ENCODE peak calls at places on chromosomes 1 and 21, in seven cellular contexts. One of them, this sample, is unnamed.

GRCh38 chr1:51666463-51666862 is 49.6 kb downstream of the OSBPL9 start:
- DNase-seq in GM23248: peak; percentile 95
- DNase-seq in HCT116: no peak
- DNase-seq in MM.1S: no peak
- DNase-seq in GM23338: no peak
- DNase-seq in neural progenitor cell: no peak
- DNase-seq in hepatocyte: no peak
- DNase-seq in this sample: no peak

GRCh38 chr1:203481186-203481585 is 5.6 kb downstream of the PRELP start:
- DNase-seq in GM23248: peak; percentile 52
- DNase-seq in HCT116: no peak
- DNase-seq in MM.1S: no peak
- DNase-seq in GM23338: no peak
- DNase-seq in neural progenitor cell: no peak
- DNase-seq in hepatocyte: no peak
- DNase-seq in this sample: no peak

GRCh38 chr1:10074059-10074854 is 41.5 kb downstream of the UBE4B start:
- DNase-seq in GM23248: peak; percentile 98
- DNase-seq in HCT116: no peak
- DNase-seq in MM.1S: peak; percentile 34
- DNase-seq in GM23338: no peak
- DNase-seq in neural progenitor cell: no peak
- DNase-seq in hepatocyte: peak; percentile 52
- DNase-seq in this sample: peak; percentile 87

GRCh38 chr1:1259540-1259939 is 13.0 kb upstream of the C1QTNF12 start:
- DNase-seq in GM23248: no peak
- DNase-seq in HCT116: no peak
- DNase-seq in MM.1S: no peak
- DNase-seq in GM23338: no peak
- DNase-seq in neural progenitor cell: no peak
- DNase-seq in hepatocyte: no peak
- DNase-seq in this sample: no peak

GRCh38 chr1:110215621-110216020 is 5.5 kb downstream of the KCNC4 start:
- DNase-seq in GM23248: no peak
- DNase-seq in HCT116: no peak
- DNase-seq in MM.1S: no peak
- DNase-seq in GM23338: no peak
- DNase-seq in neural progenitor cell: no peak
- DNase-seq in hepatocyte: no peak
- DNase-seq in this sample: no peak

GRCh38 chr1:63698001-63698838 is 75.6 kb upstream of the ROR1 start:
- DNase-seq in GM23248: peak; percentile 64
- DNase-seq in HCT116: no peak
- DNase-seq in MM.1S: no peak
- DNase-seq in GM23338: no peak
- DNase-seq in neural progenitor cell: no peak
- DNase-seq in hepatocyte: peak; percentile 46
- DNase-seq in this sample: no peak

GRCh38 chr1:44239337-44239960 is 26.2 kb downstream of the DMAP1 start:
- DNase-seq in GM23248: peak; percentile 52
- DNase-seq in HCT116: no peak
- DNase-seq in MM.1S: no peak
- DNase-seq in GM23338: peak; percentile 61
- DNase-seq in neural progenitor cell: peak; percentile 74
- DNase-seq in hepatocyte: peak; percentile 70
- DNase-seq in this sample: peak; percentile 37

GRCh38 chr1:65108025-65108692 is 39.8 kb upstream of the AK4 start:
- DNase-seq in GM23248: no peak
- DNase-seq in HCT116: no peak
- DNase-seq in MM.1S: no peak
- DNase-seq in GM23338: no peak
- DNase-seq in neural progenitor cell: no peak
- DNase-seq in hepatocyte: peak; percentile 39
- DNase-seq in this sample: peak; percentile 28

GRCh38 chr1:208803371-208803811 is 559.2 kb upstream of the PLXNA2 start:
- DNase-seq in GM23248: no peak
- DNase-seq in HCT116: no peak
- DNase-seq in MM.1S: peak; percentile 45
- DNase-seq in GM23338: no peak
- DNase-seq in neural progenitor cell: no peak
- DNase-seq in hepatocyte: no peak
- DNase-seq in this sample: no peak

GRCh38 chr1:8574985-8575384 is 242.5 kb downstream of the RERE start:
- DNase-seq in GM23248: no peak
- DNase-seq in HCT116: no peak
- DNase-seq in MM.1S: no peak
- DNase-seq in GM23338: no peak
- DNase-seq in neural progenitor cell: no peak
- DNase-seq in hepatocyte: no peak
- DNase-seq in this sample: peak; percentile 48

GRCh38 chr1:244642988-244643387 is 9.9 kb upstream of the DESI2 start:
- DNase-seq in GM23248: no peak
- DNase-seq in HCT116: no peak
- DNase-seq in MM.1S: no peak
- DNase-seq in GM23338: no peak
- DNase-seq in neural progenitor cell: no peak
- DNase-seq in hepatocyte: no peak
- DNase-seq in this sample: no peak

GRCh38 chr1:235999259-235999925 is 65.5 kb downstream of the NID1 start:
- DNase-seq in GM23248: peak; percentile 93
- DNase-seq in HCT116: peak; percentile 31
- DNase-seq in MM.1S: no peak
- DNase-seq in GM23338: no peak
- DNase-seq in neural progenitor cell: no peak
- DNase-seq in hepatocyte: no peak
- DNase-seq in this sample: peak; percentile 87

GRCh38 chr1:117231748-117232373 is 21.1 kb upstream of the VTCN1 start:
- DNase-seq in GM23248: no peak
- DNase-seq in HCT116: no peak
- DNase-seq in MM.1S: no peak
- DNase-seq in GM23338: no peak
- DNase-seq in neural progenitor cell: no peak
- DNase-seq in hepatocyte: peak; percentile 19
- DNase-seq in this sample: no peak

GRCh38 chr1:20058531-20058930 is 11.5 kb upstream of the PLA2G5 start:
- DNase-seq in GM23248: peak; percentile 83
- DNase-seq in HCT116: no peak
- DNase-seq in MM.1S: no peak
- DNase-seq in GM23338: no peak
- DNase-seq in neural progenitor cell: no peak
- DNase-seq in hepatocyte: no peak
- DNase-seq in this sample: peak; percentile 86

GRCh38 chr21:45253180-45253579 is 34.5 kb downstream of the POFUT2 start:
- DNase-seq in GM23248: peak; percentile 69
- DNase-seq in HCT116: no peak
- DNase-seq in MM.1S: no peak
- DNase-seq in GM23338: no peak
- DNase-seq in neural progenitor cell: no peak
- DNase-seq in hepatocyte: no peak
- DNase-seq in this sample: peak; percentile 44

GRCh38 chr1:115879977-115880376 is 39.1 kb upstream of the NHLH2 start:
- DNase-seq in GM23248: no peak
- DNase-seq in HCT116: no peak
- DNase-seq in MM.1S: no peak
- DNase-seq in GM23338: peak; percentile 54
- DNase-seq in neural progenitor cell: peak; percentile 45
- DNase-seq in hepatocyte: no peak
- DNase-seq in this sample: no peak

GRCh38 chr1:152110860-152111514 is 4.3 kb downstream of the TCHH start:
- DNase-seq in GM23248: peak; percentile 69
- DNase-seq in HCT116: no peak
- DNase-seq in MM.1S: peak; percentile 54
- DNase-seq in GM23338: peak; percentile 69
- DNase-seq in neural progenitor cell: peak; percentile 34
- DNase-seq in hepatocyte: peak; percentile 41
- DNase-seq in this sample: peak; percentile 50

GRCh38 chr1:80375662-80376061 is 1369.1 kb upstream of the ADGRL4 start:
- DNase-seq in GM23248: peak; percentile 17
- DNase-seq in HCT116: no peak
- DNase-seq in MM.1S: no peak
- DNase-seq in GM23338: no peak
- DNase-seq in neural progenitor cell: no peak
- DNase-seq in hepatocyte: no peak
- DNase-seq in this sample: peak; percentile 59

GRCh38 chr21:25485914-25486313 is 121.4 kb downstream of the MRPL39 start:
- DNase-seq in GM23248: no peak
- DNase-seq in HCT116: no peak
- DNase-seq in MM.1S: no peak
- DNase-seq in GM23338: no peak
- DNase-seq in neural progenitor cell: no peak
- DNase-seq in hepatocyte: no peak
- DNase-seq in this sample: no peak

GRCh38 chr21:14361958-14362357 is 21.0 kb downstream of the HSPA13 start:
- DNase-seq in GM23248: no peak
- DNase-seq in HCT116: no peak
- DNase-seq in MM.1S: no peak
- DNase-seq in GM23338: no peak
- DNase-seq in neural progenitor cell: no peak
- DNase-seq in hepatocyte: no peak
- DNase-seq in this sample: peak; percentile 24

GRCh38 chr1:212967767-212968166 is 17.4 kb downstream of the VASH2 start:
- DNase-seq in GM23248: peak; percentile 64
- DNase-seq in HCT116: peak; percentile 34
- DNase-seq in MM.1S: no peak
- DNase-seq in GM23338: peak; percentile 91
- DNase-seq in neural progenitor cell: peak; percentile 51
- DNase-seq in hepatocyte: peak; percentile 33
- DNase-seq in this sample: peak; percentile 69

GRCh38 chr1:198185759-198186158 is 29.0 kb downstream of the NEK7 start:
- DNase-seq in GM23248: no peak
- DNase-seq in HCT116: no peak
- DNase-seq in MM.1S: peak; percentile 25
- DNase-seq in GM23338: no peak
- DNase-seq in neural progenitor cell: no peak
- DNase-seq in hepatocyte: no peak
- DNase-seq in this sample: no peak

GRCh38 chr1:178374016-178374415 is 122.7 kb downstream of the CLEC20A start:
- DNase-seq in GM23248: peak; percentile 60
- DNase-seq in HCT116: no peak
- DNase-seq in MM.1S: no peak
- DNase-seq in GM23338: no peak
- DNase-seq in neural progenitor cell: no peak
- DNase-seq in hepatocyte: no peak
- DNase-seq in this sample: no peak

GRCh38 chr1:230907472-230908205 is 39.3 kb upstream of the C1orf198 start:
- DNase-seq in GM23248: no peak
- DNase-seq in HCT116: no peak
- DNase-seq in MM.1S: no peak
- DNase-seq in GM23338: no peak
- DNase-seq in neural progenitor cell: no peak
- DNase-seq in hepatocyte: no peak
- DNase-seq in this sample: no peak

DNA sequence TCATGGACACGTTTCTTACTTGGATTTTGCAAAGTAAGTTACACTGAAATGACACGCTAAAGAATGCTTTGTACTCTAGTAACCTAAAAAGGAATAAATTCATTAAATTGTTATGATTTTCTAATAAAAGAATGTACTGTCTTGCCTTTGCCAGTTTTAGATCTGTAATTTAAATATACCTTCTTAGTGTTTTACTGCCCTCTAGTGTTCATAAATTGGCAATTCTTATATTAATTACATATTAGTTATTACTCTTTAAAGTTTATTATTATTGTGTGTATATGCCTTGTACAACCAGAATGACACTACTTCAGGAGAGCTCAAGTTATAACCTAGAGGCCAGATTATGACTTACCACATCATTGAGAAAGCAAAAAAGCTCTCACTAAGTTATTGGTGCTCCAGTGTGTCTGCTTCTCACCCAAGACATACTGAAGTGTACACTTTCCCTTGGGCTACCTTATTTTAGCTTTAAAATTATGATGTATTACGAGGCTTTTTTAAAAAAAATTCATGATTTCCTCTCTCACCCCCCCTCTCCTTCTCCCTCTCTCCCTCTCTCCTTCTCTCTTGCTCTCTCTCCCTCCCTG is 169.9 kb downstream of the HS2ST1 start:
- DNase-seq in GM23248: peak; percentile 64
- DNase-seq in HCT116: peak; percentile 6
- DNase-seq in MM.1S: peak; percentile 70
- DNase-seq in GM23338: peak; percentile 51
- DNase-seq in neural progenitor cell: peak; percentile 12
- DNase-seq in hepatocyte: peak; percentile 47
- DNase-seq in this sample: peak; percentile 71
- TF ChIP-seq EZH2phosphoT487 in GM23248: no peak
- TF ChIP-seq EZH2phosphoT487 in HCT116: no peak
- TF ChIP-seq EZH2phosphoT487 in MM.1S: no peak
- TF ChIP-seq EZH2phosphoT487 in GM23338: no peak
- TF ChIP-seq EZH2phosphoT487 in neural progenitor cell: no peak
- TF ChIP-seq EZH2phosphoT487 in hepatocyte: no peak
- TF ChIP-seq EZH2phosphoT487 in this sample: no peak

GRCh38 chr1:16920951-16921350 is 780 bp upstream of the CROCC start:
- DNase-seq in GM23248: no peak
- DNase-seq in HCT116: no peak
- DNase-seq in MM.1S: no peak
- DNase-seq in GM23338: no peak
- DNase-seq in neural progenitor cell: no peak
- DNase-seq in hepatocyte: no peak
- DNase-seq in this sample: no peak

GRCh38 chr1:16924216-16924918 is 2.6 kb downstream of the CROCC start:
- DNase-seq in GM23248: no peak
- DNase-seq in HCT116: no peak
- DNase-seq in MM.1S: no peak
- DNase-seq in GM23338: no peak
- DNase-seq in neural progenitor cell: no peak
- DNase-seq in hepatocyte: no peak
- DNase-seq in this sample: no peak

GRCh38 chr1:16922885-16923431 is 1.2 kb downstream of the CROCC start:
- DNase-seq in GM23248: no peak
- DNase-seq in HCT116: no peak
- DNase-seq in MM.1S: no peak
- DNase-seq in GM23338: peak; percentile 46
- DNase-seq in neural progenitor cell: no peak
- DNase-seq in hepatocyte: no peak
- DNase-seq in this sample: no peak

GRCh38 chr1:16922466-16922865 is 735 bp downstream of the CROCC start:
- DNase-seq in GM23248: no peak
- DNase-seq in HCT116: no peak
- DNase-seq in MM.1S: no peak
- DNase-seq in GM23338: no peak
- DNase-seq in neural progenitor cell: no peak
- DNase-seq in hepatocyte: no peak
- DNase-seq in this sample: no peak

GRCh38 chr1:16921391-16922185 is at the start of gene CROCC:
- DNase-seq in GM23248: no peak
- DNase-seq in HCT116: no peak
- DNase-seq in MM.1S: no peak
- DNase-seq in GM23338: peak; percentile 100
- DNase-seq in neural progenitor cell: peak; percentile 94
- DNase-seq in hepatocyte: peak; percentile 57
- DNase-seq in this sample: no peak
- TF ChIP-seq EZH2 in GM23248: no peak
- TF ChIP-seq EZH2 in HCT116: no peak
- TF ChIP-seq EZH2 in MM.1S: no peak
- TF ChIP-seq EZH2 in GM23338: no peak
- TF ChIP-seq EZH2 in neural progenitor cell: no peak
- TF ChIP-seq EZH2 in hepatocyte: no peak
- TF ChIP-seq EZH2 in this sample: no peak

GRCh38 chr1:94417962-94418663 is at the start of gene ABCD3:
- DNase-seq in GM23248: peak; percentile 100
- DNase-seq in HCT116: peak; percentile 83
- DNase-seq in MM.1S: peak; percentile 91
- DNase-seq in GM23338: peak; percentile 92
- DNase-seq in neural progenitor cell: peak; percentile 97
- DNase-seq in hepatocyte: peak; percentile 99
- DNase-seq in this sample: peak; percentile 97
- H3K4me3 ChIP-seq in GM23248: peak within 1 kb of the TSS; percentile 79
- H3K4me3 ChIP-seq in HCT116: peak within 1 kb of the TSS; percentile 86
- H3K4me3 ChIP-seq in MM.1S: peak within 1 kb of the TSS; percentile 75
- H3K4me3 ChIP-seq in GM23338: peak within 1 kb of the TSS; percentile 92
- H3K4me3 ChIP-seq in neural progenitor cell: peak within 1 kb of the TSS; percentile 93
- H3K4me3 ChIP-seq in hepatocyte: peak within 1 kb of the TSS; percentile 86
- H3K4me3 ChIP-seq in this sample: peak within 1 kb of the TSS; percentile 85

GRCh38 chr1:201172999-201173610 is 17.5 kb upstream of the IGFN1 start:
- DNase-seq in GM23248: peak; percentile 57
- DNase-seq in HCT116: no peak
- DNase-seq in MM.1S: no peak
- DNase-seq in GM23338: no peak
- DNase-seq in neural progenitor cell: no peak
- DNase-seq in hepatocyte: peak; percentile 47
- DNase-seq in this sample: peak; percentile 58
- TF ChIP-seq EZH2phosphoT487 in GM23248: no peak
- TF ChIP-seq EZH2phosphoT487 in HCT116: no peak
- TF ChIP-seq EZH2phosphoT487 in MM.1S: no peak
- TF ChIP-seq EZH2phosphoT487 in GM23338: no peak
- TF ChIP-seq EZH2phosphoT487 in neural progenitor cell: no peak
- TF ChIP-seq EZH2phosphoT487 in hepatocyte: no peak
- TF ChIP-seq EZH2phosphoT487 in this sample: no peak

This sample was measured in PC-3.